ENCODE peak calls at places on chromosomes 2 and 18, in six cellular contexts. One of them, this sample, is unnamed.

GRCh38 chr2:131543385-131543891 is 15.8 kb downstream of the CCDC74A start:
- DNase-seq in HCT116: no peak
- DNase-seq in stomach: no peak
- DNase-seq in A549: no peak
- DNase-seq in adrenal gland: no peak
- DNase-seq in spleen: no peak
- DNase-seq in this sample: no peak

GRCh38 chr2:152499411-152499810 is 164.4 kb downstream of the FMNL2 start:
- DNase-seq in spleen: no peak
- DNase-seq in adrenal gland: peak; percentile 26
- DNase-seq in HCT116: no peak
- DNase-seq in A549: no peak
- DNase-seq in stomach: no peak
- DNase-seq in this sample: no peak

GRCh38 chr2:197497301-197497700 is 2.3 kb downstream of the HSPD1 start:
- DNase-seq in HCT116: no peak
- DNase-seq in A549: no peak
- DNase-seq in adrenal gland: no peak
- DNase-seq in stomach: no peak
- DNase-seq in spleen: no peak
- DNase-seq in this sample: no peak

GRCh38 chr2:230307485-230307884 is 19.5 kb upstream of the SP140L start:
- DNase-seq in HCT116: no peak
- DNase-seq in A549: no peak
- DNase-seq in adrenal gland: no peak
- DNase-seq in stomach: no peak
- DNase-seq in spleen: peak; percentile 63
- DNase-seq in this sample: no peak

GRCh38 chr2:177900091-177900490 is 172.5 kb downstream of the PDE11A start:
- DNase-seq in spleen: no peak
- DNase-seq in adrenal gland: no peak
- DNase-seq in stomach: no peak
- DNase-seq in HCT116: no peak
- DNase-seq in A549: no peak
- DNase-seq in this sample: no peak

GRCh38 chr2:190847504-190848201 is 33.0 kb upstream of the GLS start:
- DNase-seq in adrenal gland: peak; percentile 63
- DNase-seq in HCT116: no peak
- DNase-seq in stomach: no peak
- DNase-seq in spleen: no peak
- DNase-seq in A549: no peak
- DNase-seq in this sample: no peak

GRCh38 chr18:62566199-62566598 is 43.4 kb downstream of the ZCCHC2 start:
- DNase-seq in adrenal gland: peak; percentile 71
- DNase-seq in stomach: peak; percentile 43
- DNase-seq in spleen: no peak
- DNase-seq in A549: peak; percentile 13
- DNase-seq in HCT116: no peak
- DNase-seq in this sample: no peak

GRCh38 chr18:62024983-62025382 is 132.2 kb upstream of the RNF152 start:
- DNase-seq in adrenal gland: no peak
- DNase-seq in spleen: no peak
- DNase-seq in stomach: no peak
- DNase-seq in HCT116: no peak
- DNase-seq in A549: no peak
- DNase-seq in this sample: no peak

GRCh38 chr2:98297817-98298684 is 48.2 kb upstream of the CNGA3 start:
- DNase-seq in A549: no peak
- DNase-seq in HCT116: no peak
- DNase-seq in spleen: no peak
- DNase-seq in stomach: no peak
- DNase-seq in adrenal gland: no peak
- DNase-seq in this sample: no peak

GRCh38 chr2:206232287-206233035 is 42.0 kb upstream of the ZDBF2 start:
- DNase-seq in adrenal gland: no peak
- DNase-seq in A549: no peak
- DNase-seq in stomach: no peak
- DNase-seq in spleen: no peak
- DNase-seq in HCT116: no peak
- DNase-seq in this sample: no peak

GRCh38 chr2:101076581-101076980 is 74.5 kb downstream of the RPL31 start:
- DNase-seq in adrenal gland: peak; percentile 87
- DNase-seq in HCT116: no peak
- DNase-seq in stomach: no peak
- DNase-seq in A549: no peak
- DNase-seq in spleen: no peak
- DNase-seq in this sample: no peak

GRCh38 chr2:17122887-17123501 is 395.2 kb downstream of the RAD51AP2 start:
- DNase-seq in stomach: no peak
- DNase-seq in HCT116: no peak
- DNase-seq in spleen: no peak
- DNase-seq in A549: no peak
- DNase-seq in adrenal gland: no peak
- DNase-seq in this sample: no peak

GRCh38 chr2:45177870-45178269 is 168.6 kb upstream of the SIX2 start:
- DNase-seq in stomach: no peak
- DNase-seq in A549: no peak
- DNase-seq in adrenal gland: no peak
- DNase-seq in spleen: no peak
- DNase-seq in HCT116: no peak
- DNase-seq in this sample: no peak

GRCh38 chr2:191366199-191366598 is 121.0 kb downstream of the MYO1B start:
- DNase-seq in HCT116: no peak
- DNase-seq in spleen: no peak
- DNase-seq in adrenal gland: no peak
- DNase-seq in A549: no peak
- DNase-seq in stomach: no peak
- DNase-seq in this sample: no peak

GRCh38 chr2:242022550-242023290 is 153.2 kb downstream of the RTP5 start:
- DNase-seq in adrenal gland: no peak
- DNase-seq in HCT116: no peak
- DNase-seq in stomach: no peak
- DNase-seq in A549: no peak
- DNase-seq in spleen: peak; percentile 27
- DNase-seq in this sample: no peak

GRCh38 chr2:240960963-240961876 is 37.2 kb upstream of the SNED1 start:
- DNase-seq in spleen: peak; percentile 64
- DNase-seq in HCT116: no peak
- DNase-seq in stomach: peak; percentile 11
- DNase-seq in A549: no peak
- DNase-seq in adrenal gland: no peak
- DNase-seq in this sample: no peak

GRCh38 chr2:230765611-230766300 is 53.1 kb downstream of the CAB39 start:
- DNase-seq in stomach: no peak
- DNase-seq in HCT116: no peak
- DNase-seq in adrenal gland: no peak
- DNase-seq in spleen: no peak
- DNase-seq in A549: no peak
- DNase-seq in this sample: no peak

GRCh38 chr2:80548469-80548868 is 243.9 kb upstream of the LRRTM1 start:
- DNase-seq in adrenal gland: no peak
- DNase-seq in HCT116: no peak
- DNase-seq in A549: no peak
- DNase-seq in spleen: no peak
- DNase-seq in stomach: peak; percentile 40
- DNase-seq in this sample: no peak

GRCh38 chr2:166157578-166157977 is 29.8 kb upstream of the SCN1A start:
- DNase-seq in stomach: no peak
- DNase-seq in A549: no peak
- DNase-seq in adrenal gland: no peak
- DNase-seq in HCT116: no peak
- DNase-seq in spleen: no peak
- DNase-seq in this sample: no peak

GRCh38 chr2:75089471-75089870 is 109.8 kb downstream of the TACR1 start:
- DNase-seq in spleen: no peak
- DNase-seq in HCT116: no peak
- DNase-seq in adrenal gland: no peak
- DNase-seq in stomach: no peak
- DNase-seq in A549: no peak
- DNase-seq in this sample: no peak

GRCh38 chr2:236889081-236889780 is 196.5 kb upstream of the COPS8 start:
- DNase-seq in HCT116: no peak
- DNase-seq in adrenal gland: peak; percentile 27
- DNase-seq in A549: no peak
- DNase-seq in stomach: no peak
- DNase-seq in spleen: no peak
- DNase-seq in this sample: no peak

GRCh38 chr2:43905388-43905803 is 66.6 kb downstream of the ABCG8 start:
- DNase-seq in adrenal gland: no peak
- DNase-seq in A549: no peak
- DNase-seq in spleen: no peak
- DNase-seq in HCT116: no peak
- DNase-seq in stomach: no peak
- DNase-seq in this sample: no peak

GRCh38 chr2:134425723-134426496 is 172.0 kb downstream of the MGAT5 start:
- DNase-seq in adrenal gland: no peak
- DNase-seq in stomach: no peak
- DNase-seq in A549: no peak
- DNase-seq in spleen: no peak
- DNase-seq in HCT116: no peak
- DNase-seq in this sample: no peak

GRCh38 chr2:237859533-237860272 is at the start of gene RAMP1:
- DNase-seq in HCT116: no peak
- DNase-seq in spleen: peak; percentile 71
- DNase-seq in A549: no peak
- DNase-seq in stomach: no peak
- DNase-seq in adrenal gland: no peak
- DNase-seq in this sample: no peak

GRCh38 chr2:160974803-160975202 is 185.4 kb upstream of the TANK start:
- DNase-seq in stomach: no peak
- DNase-seq in A549: no peak
- DNase-seq in adrenal gland: no peak
- DNase-seq in HCT116: no peak
- DNase-seq in spleen: no peak
- DNase-seq in this sample: no peak

GRCh38 chr2:1990724-1991123 is 246.4 kb upstream of the PXDN start:
- DNase-seq in HCT116: no peak
- DNase-seq in stomach: no peak
- DNase-seq in spleen: no peak
- DNase-seq in A549: no peak
- DNase-seq in adrenal gland: peak; percentile 13
- DNase-seq in this sample: no peak
- TF ChIP-seq POLR2A in HCT116: no peak
- TF ChIP-seq POLR2A in stomach: no peak
- TF ChIP-seq POLR2A in spleen: no peak
- TF ChIP-seq POLR2A in A549: no peak
- TF ChIP-seq POLR2A in adrenal gland: no peak
- TF ChIP-seq POLR2A in this sample: no peak

GRCh38 chr2:193687195-193687594 is 1492.5 kb upstream of the TMEFF2 start:
- DNase-seq in stomach: no peak
- DNase-seq in spleen: no peak
- DNase-seq in A549: no peak
- DNase-seq in adrenal gland: no peak
- DNase-seq in HCT116: no peak
- DNase-seq in this sample: no peak
- H3K27ac ChIP-seq in stomach: no peak overlapping the region
- H3K27ac ChIP-seq in spleen: no peak overlapping the region
- H3K27ac ChIP-seq in A549: no peak overlapping the region
- H3K27ac ChIP-seq in adrenal gland: no peak overlapping the region
- H3K27ac ChIP-seq in HCT116: no peak overlapping the region
- H3K27ac ChIP-seq in this sample: no peak overlapping the region

GRCh38 chr2:183812091-183812490 is 687.8 kb downstream of the NUP35 start:
- DNase-seq in A549: no peak
- DNase-seq in stomach: no peak
- DNase-seq in spleen: no peak
- DNase-seq in HCT116: no peak
- DNase-seq in adrenal gland: no peak
- DNase-seq in this sample: no peak

GRCh38 chr2:183809404-183809803 is 685.2 kb downstream of the NUP35 start:
- DNase-seq in adrenal gland: no peak
- DNase-seq in stomach: no peak
- DNase-seq in spleen: no peak
- DNase-seq in HCT116: no peak
- DNase-seq in A549: no peak
- DNase-seq in this sample: no peak

GRCh38 chr2:183807870-183808269 is 683.6 kb downstream of the NUP35 start:
- DNase-seq in adrenal gland: no peak
- DNase-seq in stomach: no peak
- DNase-seq in HCT116: no peak
- DNase-seq in A549: no peak
- DNase-seq in spleen: no peak
- DNase-seq in this sample: no peak

GRCh38 chr2:183811281-183811680 is 687.0 kb downstream of the NUP35 start:
- DNase-seq in spleen: no peak
- DNase-seq in adrenal gland: no peak
- DNase-seq in stomach: no peak
- DNase-seq in A549: no peak
- DNase-seq in HCT116: no peak
- DNase-seq in this sample: no peak
- H3K4me1 ChIP-seq in spleen: no peaks in the 10 kb centered on the region
- H3K4me1 ChIP-seq in adrenal gland: no peaks in the 10 kb centered on the region
- H3K4me1 ChIP-seq in stomach: no peaks in the 10 kb centered on the region
- H3K4me1 ChIP-seq in A549: no peaks in the 10 kb centered on the region
- H3K4me1 ChIP-seq in HCT116: no peaks in the 10 kb centered on the region
- H3K4me1 ChIP-seq in this sample: no peaks in the 10 kb centered on the region

GRCh38 chr18:75219684-75220083 is 9.1 kb downstream of the TSHZ1 start:
- DNase-seq in HCT116: no peak
- DNase-seq in stomach: no peak
- DNase-seq in A549: no peak
- DNase-seq in adrenal gland: no peak
- DNase-seq in spleen: no peak
- DNase-seq in this sample: no peak
- TF ChIP-seq POLR2A in HCT116: no peak
- TF ChIP-seq POLR2A in stomach: no peak
- TF ChIP-seq POLR2A in A549: no peak
- TF ChIP-seq POLR2A in adrenal gland: no peak
- TF ChIP-seq POLR2A in spleen: no peak
- TF ChIP-seq POLR2A in this sample: no peak

GRCh38 chr18:8949206-8949605 is 153.3 kb upstream of the NDUFV2 start:
- DNase-seq in HCT116: no peak
- DNase-seq in stomach: no peak
- DNase-seq in spleen: no peak
- DNase-seq in adrenal gland: no peak
- DNase-seq in A549: no peak
- DNase-seq in this sample: no peak
- H3K27ac ChIP-seq in HCT116: no peak overlapping the region
- H3K27ac ChIP-seq in stomach: no peak overlapping the region
- H3K27ac ChIP-seq in spleen: no peak overlapping the region
- H3K27ac ChIP-seq in adrenal gland: no peak overlapping the region
- H3K27ac ChIP-seq in A549: peak overlapping the region; percentile 75
- H3K27ac ChIP-seq in this sample: no peak overlapping the region